ENCODE peak calls at places on chromosomes 4 and X, in four cellular contexts. U, R, Q and F are unnamed samples.

GRCh38 chrX:103483720-103484119 is 35.6 kb downstream of the RAB40A start:
- DNase-seq in Q (no peak), R (no peak), U (no peak), F (no peak)

GRCh38 chr4:157791236-157791635 is 381.6 kb downstream of the GASK1B start:
- DNase-seq in U (no peak), R (no peak), Q (no peak), F (peak; percentile 32)

GRCh38 chr4:169314906-169315305 is 44.1 kb upstream of the SH3RF1 start:
- DNase-seq in Q (no peak), R (peak; percentile 70), U (peak; percentile 97), F (peak; percentile 82)

GRCh38 chr4:22324422-22324821 is 191.4 kb downstream of the ADGRA3 start:
- DNase-seq in U (no peak), Q (no peak), R (no peak), F (no peak)

GRCh38 chrX:33741807-33742206 is 390.3 kb downstream of the FAM47A start:
- DNase-seq in U (no peak), Q (no peak), R (no peak), F (no peak)

GRCh38 chrX:153474718-153475117 is 4.3 kb upstream of the HAUS7 start:
- DNase-seq in Q (peak; percentile 21), R (peak; percentile 51), U (peak; percentile 38), F (no peak)

GRCh38 chr4:172147702-172148101 is 334.5 kb downstream of the GALNTL6 start:
- DNase-seq in R (no peak), U (no peak), Q (no peak), F (peak; percentile 5)

GRCh38 chrX:41619221-41619620 is 69.6 kb upstream of the GPR34 start:
- DNase-seq in R (no peak), Q (no peak), U (no peak), F (no peak)

GRCh38 chr4:137952116-137952515 is 290.0 kb downstream of the SLC7A11 start:
- DNase-seq in U (no peak), Q (no peak), R (no peak), F (no peak)

GRCh38 chrX:44314259-44314734 is 29.2 kb downstream of the EFHC2 start:
- DNase-seq in U (peak; percentile 31), R (no peak), Q (no peak), F (no peak)

GRCh38 chrX:75784689-75785491 is at the start of gene MAGEE2:
- DNase-seq in U (no peak), Q (no peak), R (peak; percentile 2), F (peak; percentile 60)

GRCh38 chr4:80452768-80453167 is 117.2 kb downstream of the CFAP299 start:
- DNase-seq in U (no peak), R (no peak), Q (no peak), F (no peak)